ENCODE peak calls at places on chromosomes 16 and 17, in five cellular contexts. C is brain microvascular endothelial cell, Q is Peyer's patch, G is SK-N-SH, S is small intestine. Z is an unnamed sample. For H3K27me3, the result is how much of the 10 kb centered on the place peaks cover.

GRCh38 chr17:76272541-76273434 is 7.6 kb downstream of the UBALD2 start:
- DNase-seq in C (no peak), Q (no peak), G (no peak), S (no peak), Z (no peak)

GRCh38 chr16:31485571-31485970 is 2.6 kb downstream of the SLC5A2 start:
- DNase-seq in C (no peak), Q (peak), G (no peak), S (no peak), Z (no peak)

GRCh38 chr16:30518552-30518951 is 7.8 kb downstream of the ZNF768 start:
- DNase-seq in C (no peak), Q (no peak), G (no peak), S (no peak), Z (no peak)

GRCh38 chr16:47888142-47888541 is 267.7 kb downstream of the ABCC12 start:
- DNase-seq in C (peak), Q (no peak), G (no peak), S (no peak), Z (no peak)

GRCh38 chr17:81197831-81198490 is 24.8 kb downstream of the CEP131 start:
- DNase-seq in C (no peak), Q (no peak), G (no peak), S (no peak), Z (no peak)

GRCh38 chr16:29664133-29664912 is 1.3 kb downstream of the SPN start:
- DNase-seq in C (no peak), Q (no peak), G (no peak), S (no peak), Z (peak)

GRCh38 chr16:86522639-86523038 is 12.3 kb downstream of the FOXF1 start:
- DNase-seq in C (no peak), Q (no peak), G (no peak), S (no peak), Z (no peak)

GRCh38 chr16:10367616-10368188 is 18.2 kb upstream of the ATF7IP2 start:
- DNase-seq in C (no peak), Q (no peak), G (no peak), S (no peak), Z (no peak)

GRCh38 chr16:80084614-80085013 is 456.2 kb upstream of the DYNLRB2 start:
- DNase-seq in C (peak), Q (no peak), G (no peak), S (peak), Z (no peak)

GRCh38 chr16:56933828-56934598 is 2.1 kb downstream of the HERPUD1 start:
- DNase-seq in C (no peak), Q (no peak), G (no peak), S (no peak), Z (no peak)

GRCh38 chr16:49473131-49473530 is 99.5 kb downstream of the C16orf78 start:
- DNase-seq in C (no peak), Q (peak), G (no peak), S (no peak), Z (peak)

GRCh38 chr17:60086822-60087591 is 8.3 kb upstream of the HEATR6 start:
- DNase-seq in C (peak), Q (no peak), G (no peak), S (no peak), Z (peak)

GRCh38 chr17:8789743-8790142 is 9.4 kb downstream of the MFSD6L start:
- DNase-seq in C (no peak), Q (no peak), G (no peak), S (no peak), Z (no peak)

GRCh38 chr17:71519285-71519684 is 601.5 kb upstream of the SOX9 start:
- DNase-seq in C (no peak), Q (no peak), G (no peak), S (no peak), Z (no peak)

GRCh38 chr17:31627960-31628359 is 231.1 kb downstream of the COPRS start:
- DNase-seq in C (peak), Q (no peak), G (no peak), S (no peak), Z (no peak)

GRCh38 chr16:17305694-17306093 is 165.1 kb downstream of the XYLT1 start:
- DNase-seq in C (no peak), Q (no peak), G (no peak), S (no peak), Z (no peak)

GRCh38 chr16:49703494-49703893 is 152.4 kb downstream of the ZNF423 start:
- DNase-seq in C (no peak), Q (no peak), G (no peak), S (no peak), Z (no peak)

GRCh38 chr16:51290886-51291285 is 139.8 kb upstream of the SALL1 start:
- DNase-seq in C (no peak), Q (no peak), G (no peak), S (no peak), Z (no peak)

GRCh38 chr16:30937692-30938091 is 11.2 kb upstream of the ORAI3 start:
- DNase-seq in C (no peak), Q (no peak), G (no peak), S (no peak), Z (no peak)

GRCh38 chr16:71515026-71515425 is 11.2 kb upstream of the CHST4 start:
- DNase-seq in C (no peak), Q (no peak), G (no peak), S (peak), Z (no peak)

GRCh38 chr17:74417178-74418045 is 14.5 kb upstream of the GPRC5C start:
- DNase-seq in C (peak), Q (peak), G (no peak), S (peak), Z (no peak)

GRCh38 chr16:22787456-22788189 is 26.3 kb upstream of the HS3ST2 start:
- DNase-seq in C (no peak), Q (no peak), G (peak), S (no peak), Z (no peak)

GRCh38 chr17:18074566-18075272 is 13.0 kb upstream of the DRG2 start:
- DNase-seq in C (no peak), Q (no peak), G (peak), S (no peak), Z (no peak)

DNA sequence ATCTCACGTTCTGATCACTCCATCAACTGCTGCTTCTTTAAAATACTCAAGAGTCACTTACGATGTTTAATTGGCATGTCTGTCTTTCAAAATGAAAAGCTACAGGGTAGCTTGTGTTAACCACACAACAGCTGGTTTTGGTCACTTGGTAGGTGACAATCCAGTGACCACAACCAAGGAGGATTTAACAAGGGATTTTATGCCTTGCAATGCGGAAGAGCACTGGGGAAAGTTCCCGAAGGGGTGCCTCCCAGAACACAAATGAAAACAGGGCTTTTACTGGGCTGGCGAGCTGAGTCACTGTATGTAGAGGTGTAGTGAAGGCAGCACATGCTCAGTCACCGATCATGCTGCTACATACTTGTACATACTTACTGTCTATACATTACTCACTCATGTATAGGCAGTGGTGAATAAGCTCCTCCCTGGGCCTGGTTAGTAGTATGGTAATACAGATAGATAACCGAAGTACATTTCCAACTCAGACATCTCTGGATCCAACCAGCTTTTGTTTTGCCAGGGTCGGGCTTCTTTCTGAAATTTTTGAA is 483.5 kb downstream of the CDH13 start:
- DNase-seq in C (no peak), Q (no peak), G (no peak), S (no peak), Z (no peak)
- H3K27me3 ChIP-seq in C (under half), Q (under half), G (under half), S (under half), Z (under half)

DNA sequence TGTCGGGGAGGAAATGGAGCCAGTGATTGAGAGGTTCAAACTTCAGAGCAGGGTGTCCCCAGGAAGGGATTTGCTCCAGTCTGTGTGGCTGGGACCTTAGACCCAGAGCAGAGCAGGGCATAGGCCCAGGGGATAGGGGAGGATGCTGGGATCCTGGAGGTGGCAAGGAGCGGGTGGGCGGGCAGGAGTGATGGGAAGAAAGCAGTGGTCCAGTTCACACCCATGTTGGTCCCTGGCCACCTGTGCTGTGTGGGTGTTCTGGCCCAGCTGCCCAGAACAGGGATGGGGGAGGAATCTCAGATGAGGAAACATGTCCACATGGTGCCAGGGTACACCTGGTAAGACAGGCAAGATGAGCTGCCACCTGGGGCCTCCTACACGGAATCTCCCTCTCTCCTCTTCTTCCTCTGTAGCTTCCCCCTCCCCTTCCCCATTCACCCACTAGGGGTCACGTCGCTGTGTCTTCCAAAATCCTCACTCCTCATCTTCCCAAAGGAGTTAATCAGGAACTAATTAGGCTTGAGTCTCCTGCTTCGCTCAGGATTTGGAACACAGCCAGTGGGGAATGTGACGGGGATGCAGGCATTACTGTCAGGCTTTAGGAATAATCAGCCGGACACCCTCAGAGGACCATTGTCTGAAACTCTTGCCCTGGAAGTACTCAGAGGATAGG is 2.3 kb downstream of the BEAN1 start:
- DNase-seq in C (no peak), Q (no peak), G (peak), S (no peak), Z (no peak)
- H3K27me3 ChIP-seq in C (under half), Q (under half), G (half or more), S (under half), Z (under half)

GRCh38 chr16:12901597-12902436 is at the start of gene SHISA9:
- DNase-seq in C (no peak), Q (no peak), G (peak), S (no peak), Z (no peak)

GRCh38 chr16:12900599-12901203 is 697 bp upstream of the SHISA9 start:
- DNase-seq in C (no peak), Q (no peak), G (peak), S (no peak), Z (no peak)

GRCh38 chr16:12898556-12898955 is 2.8 kb upstream of the SHISA9 start:
- DNase-seq in C (no peak), Q (no peak), G (no peak), S (no peak), Z (no peak)

GRCh38 chr16:12901204-12901596 is 198 bp upstream of the SHISA9 start:
- DNase-seq in C (no peak), Q (no peak), G (peak), S (no peak), Z (no peak)

DNA sequence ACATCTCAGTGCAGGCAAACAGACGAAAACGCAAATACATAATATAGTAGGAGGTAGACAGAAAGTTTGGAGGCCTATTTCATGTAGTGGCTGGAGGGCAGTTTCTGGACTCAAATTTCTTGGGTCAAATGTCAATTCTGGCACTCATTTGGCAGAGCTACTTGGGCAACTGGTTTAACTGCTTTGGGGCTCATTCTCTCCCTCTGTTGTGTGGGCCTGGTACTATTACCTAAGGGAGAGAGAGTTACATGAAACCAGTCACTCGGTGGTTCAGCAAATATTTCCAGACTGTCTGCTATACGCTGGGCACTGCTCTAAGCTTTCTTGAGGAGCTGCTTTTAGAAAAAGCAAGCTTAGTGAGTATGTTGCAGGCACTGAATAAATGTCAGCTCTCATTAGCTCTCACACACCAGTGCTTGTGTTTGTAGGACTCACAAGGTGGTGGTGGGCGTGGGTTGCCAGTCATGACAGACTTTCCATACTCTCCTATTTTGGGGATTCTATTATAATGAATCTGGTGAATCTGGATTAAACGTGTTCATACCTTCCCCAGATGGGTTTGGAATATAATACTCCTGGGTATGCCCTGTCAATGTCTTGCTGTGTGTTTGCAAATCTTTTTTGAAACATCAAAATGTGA is 1.7 kb upstream of the SHISA9 start:
- DNase-seq in C (no peak), Q (no peak), G (no peak), S (no peak), Z (no peak)
- H3K27me3 ChIP-seq in C (under half), Q (under half), G (under half), S (under half), Z (half or more)

GRCh38 chr16:67170168-67170947 is at the start of gene NOL3:
- DNase-seq in C (peak), Q (peak), G (peak), S (peak), Z (peak)

GRCh38 chr16:67169642-67170167 is 633 bp upstream of the NOL3 start:
- DNase-seq in C (no peak), Q (no peak), G (peak), S (no peak), Z (no peak)

GRCh38 chr16:67170948-67171649 is 761 bp downstream of the NOL3 start:
- DNase-seq in C (no peak), Q (no peak), G (no peak), S (no peak), Z (no peak)

GRCh38 chr16:67167588-67167987 is 2.8 kb upstream of the NOL3 start:
- DNase-seq in C (no peak), Q (no peak), G (no peak), S (no peak), Z (no peak)

GRCh38 chr16:67169011-67169451 is 1.3 kb upstream of the NOL3 start:
- DNase-seq in C (no peak), Q (no peak), G (no peak), S (no peak), Z (no peak)
- H3K27me3 ChIP-seq in C (under half), Q (under half), G (under half), S (under half), Z (under half)